ENCODE peak calls at places on chromosomes 1 and 21, in six cellular contexts. Q is upper lobe of left lung, D is HepG2, L is Panc1, C is GM23338, S is GM12878. K is an unnamed sample.

GRCh38 chr1:50610563-50610962 is 187.3 kb upstream of the DMRTA2 start:
- ATAC-seq in Q (no peak), D (no peak), L (no peak), C (peak), S (peak), K (no peak)

GRCh38 chr1:108615544-108615943 is 45.3 kb downstream of the HENMT1 start:
- ATAC-seq in Q (no peak), D (no peak), L (no peak), C (no peak), S (no peak), K (no peak)

GRCh38 chr21:35911412-35912191 is 148.7 kb downstream of the SETD4 start:
- ATAC-seq in Q (no peak), D (no peak), L (no peak), C (no peak), S (no peak), K (no peak)

GRCh38 chr1:160748182-160748876 is 9.3 kb downstream of the SLAMF7 start:
- ATAC-seq in Q (no peak), D (no peak), L (no peak), C (peak), S (no peak), K (no peak)

GRCh38 chr1:162566870-162567269 is 5.3 kb downstream of the UAP1 start:
- ATAC-seq in Q (no peak), D (no peak), L (no peak), C (no peak), S (no peak), K (no peak)

GRCh38 chr1:8211620-8212442 is 106.1 kb upstream of the SLC45A1 start:
- ATAC-seq in Q (peak), D (peak), L (peak), C (no peak), S (no peak), K (peak)

GRCh38 chr1:8847990-8848389 is 30.5 kb downstream of the ENO1 start:
- ATAC-seq in Q (no peak), D (peak), L (no peak), C (no peak), S (peak), K (no peak)

GRCh38 chr1:43651922-43652321 is 2.0 kb downstream of the KDM4A start:
- ATAC-seq in Q (no peak), D (no peak), L (no peak), C (no peak), S (no peak), K (no peak)

GRCh38 chr1:88851303-88852063 is 39.9 kb downstream of the GTF2B start:
- ATAC-seq in Q (no peak), D (no peak), L (peak), C (no peak), S (peak), K (no peak)

GRCh38 chr1:222644649-222645005 is 26.7 kb downstream of the MIA3 start:
- ATAC-seq in Q (no peak), D (peak), L (no peak), C (no peak), S (peak), K (no peak)

GRCh38 chr21:18759751-18760161 is 356.2 kb upstream of the TMPRSS15 start:
- ATAC-seq in Q (no peak), D (no peak), L (no peak), C (no peak), S (no peak), K (no peak)

GRCh38 chr21:42845296-42845965 is 33.9 kb downstream of the WDR4 start:
- ATAC-seq in Q (no peak), D (no peak), L (no peak), C (no peak), S (no peak), K (no peak)

GRCh38 chr1:201724760-201725105 is 104.2 kb upstream of the IPO9 start:
- ATAC-seq in Q (no peak), D (no peak), L (no peak), C (peak), S (no peak), K (no peak)

GRCh38 chr1:47228644-47229030 is 3.4 kb downstream of the TAL1 start:
- ATAC-seq in Q (no peak), D (no peak), L (no peak), C (no peak), S (no peak), K (peak)

GRCh38 chr1:186615332-186615731 is 64.9 kb downstream of the PTGS2 start:
- ATAC-seq in Q (no peak), D (no peak), L (no peak), C (no peak), S (no peak), K (no peak)

GRCh38 chr1:193754732-193755427 is 568.5 kb upstream of the B3GALT2 start:
- ATAC-seq in Q (no peak), D (no peak), L (no peak), C (peak), S (no peak), K (no peak)
- TF ChIP-seq CTCF in Q (peak), D (no peak), L (no peak), C (peak), S (no peak), K (no peak)

GRCh38 chr1:36846366-36846765 is 187.9 kb downstream of the GRIK3 start:
- ATAC-seq in Q (no peak), D (no peak), L (no peak), C (peak), S (no peak), K (no peak)
- TF ChIP-seq POLR2AphosphoS5 in Q (no peak), D (no peak), L (no peak), C (no peak), S (no peak), K (no peak)

GRCh38 chr1:84855947-84856660 is 36.9 kb downstream of the LPAR3 start:
- ATAC-seq in Q (no peak), D (no peak), L (no peak), C (no peak), S (no peak), K (no peak)

GRCh38 chr1:84851839-84852238 is 41.2 kb downstream of the LPAR3 start:
- ATAC-seq in Q (peak), D (no peak), L (peak), C (no peak), S (no peak), K (no peak)

GRCh38 chr1:84853743-84854721 is 39.0 kb downstream of the LPAR3 start:
- ATAC-seq in Q (peak), D (no peak), L (peak), C (no peak), S (peak), K (peak)

GRCh38 chr1:84856871-84857270 is 36.1 kb downstream of the LPAR3 start:
- ATAC-seq in Q (no peak), D (no peak), L (no peak), C (no peak), S (no peak), K (no peak)

DNA sequence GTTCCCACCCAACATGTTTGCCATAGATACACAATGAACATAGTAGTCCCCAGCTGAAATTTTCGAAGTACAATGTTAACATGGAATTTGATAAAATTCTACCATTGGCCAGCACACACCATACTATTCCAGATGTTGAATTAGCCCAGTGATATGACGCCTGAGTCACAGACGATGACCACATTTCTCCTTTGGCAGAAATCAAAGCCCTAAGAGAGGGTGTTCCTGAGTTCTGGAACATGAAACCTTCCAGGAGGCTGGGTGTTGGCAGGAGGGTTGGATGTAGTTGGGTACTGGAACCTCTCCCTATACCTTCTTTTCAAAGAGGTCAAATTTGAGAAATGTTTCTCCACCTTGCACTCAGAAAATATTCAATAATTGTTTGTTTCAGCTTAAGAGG is 37.8 kb downstream of the LPAR3 start:
- ATAC-seq in Q (peak), D (no peak), L (no peak), C (no peak), S (no peak), K (no peak)
- TF ChIP-seq CTCF in Q (no peak), D (no peak), L (no peak), C (no peak), S (no peak), K (no peak)

GRCh38 chr21:24204641-24205040 is 1402.6 kb downstream of the MRPL39 start:
- ATAC-seq in Q (no peak), D (no peak), L (no peak), C (no peak), S (no peak), K (no peak)

GRCh38 chr21:24205317-24205716 is 1402.0 kb downstream of the MRPL39 start:
- ATAC-seq in Q (no peak), D (no peak), L (no peak), C (no peak), S (no peak), K (no peak)

GRCh38 chr21:24210130-24210529 is 1397.2 kb downstream of the MRPL39 start:
- ATAC-seq in Q (no peak), D (no peak), L (no peak), C (no peak), S (no peak), K (no peak)

DNA sequence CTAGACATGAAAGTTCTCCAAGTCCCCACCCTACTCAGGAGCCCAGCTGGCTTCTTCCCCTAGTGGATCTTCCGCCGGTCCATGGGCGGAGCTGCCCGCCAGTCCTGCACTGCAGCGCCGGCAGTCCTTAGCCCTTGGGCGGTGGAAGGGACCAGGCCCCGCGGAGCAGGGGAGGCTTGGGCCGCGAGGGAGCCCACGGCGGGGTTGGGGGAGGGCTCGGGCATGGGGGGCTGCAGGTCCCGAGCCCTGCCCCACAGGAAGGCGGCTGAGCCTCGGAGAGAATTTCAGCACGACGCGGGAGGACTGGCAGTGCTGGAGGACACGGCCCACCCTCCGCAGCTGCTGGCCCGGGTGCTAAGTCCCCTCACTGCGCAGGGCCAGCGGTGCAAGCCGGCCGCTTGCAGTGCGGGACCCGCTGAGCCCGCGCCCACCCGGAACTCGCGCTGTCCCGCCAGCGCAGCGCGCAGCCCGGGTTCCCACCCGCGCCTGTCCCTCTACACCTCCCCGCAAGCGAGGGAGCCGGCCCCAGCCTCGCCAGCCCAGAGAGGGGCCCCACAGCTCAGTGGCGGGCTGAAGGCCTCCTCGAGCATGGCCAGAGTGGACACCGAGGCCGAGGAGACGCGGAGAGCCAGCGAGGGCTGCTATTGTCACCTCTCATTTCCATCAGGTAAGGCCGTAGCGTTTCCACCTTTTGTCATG is 1398.6 kb downstream of the MRPL39 start:
- ATAC-seq in Q (peak), D (no peak), L (no peak), C (no peak), S (no peak), K (peak)
- TF ChIP-seq POLR2AphosphoS5 in Q (no peak), D (no peak), L (no peak), C (no peak), S (no peak), K (no peak)

DNA sequence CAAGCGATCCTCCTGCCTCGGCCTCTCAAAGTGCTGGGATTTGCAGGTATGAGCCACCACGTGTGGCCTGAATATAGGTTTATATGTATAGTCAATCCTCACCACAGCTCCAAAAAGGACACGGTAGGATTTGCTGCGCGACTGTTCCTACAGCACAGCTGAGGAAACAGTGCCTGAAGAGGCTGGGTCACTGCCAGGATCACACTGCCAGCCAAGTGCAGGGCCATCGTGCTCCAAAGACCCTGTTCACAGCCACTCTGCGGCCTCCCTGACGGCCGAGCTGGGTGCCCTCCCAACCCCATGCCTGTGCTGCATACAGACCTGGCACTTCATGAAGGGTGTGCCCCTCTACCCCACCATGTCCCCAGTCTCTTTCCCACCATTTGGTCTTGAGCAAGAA is 71.4 kb downstream of the MRPL37 start:
- ATAC-seq in Q (no peak), D (no peak), L (no peak), C (no peak), S (no peak), K (no peak)
- TF ChIP-seq CTCF in Q (no peak), D (no peak), L (no peak), C (no peak), S (no peak), K (no peak)

DNA sequence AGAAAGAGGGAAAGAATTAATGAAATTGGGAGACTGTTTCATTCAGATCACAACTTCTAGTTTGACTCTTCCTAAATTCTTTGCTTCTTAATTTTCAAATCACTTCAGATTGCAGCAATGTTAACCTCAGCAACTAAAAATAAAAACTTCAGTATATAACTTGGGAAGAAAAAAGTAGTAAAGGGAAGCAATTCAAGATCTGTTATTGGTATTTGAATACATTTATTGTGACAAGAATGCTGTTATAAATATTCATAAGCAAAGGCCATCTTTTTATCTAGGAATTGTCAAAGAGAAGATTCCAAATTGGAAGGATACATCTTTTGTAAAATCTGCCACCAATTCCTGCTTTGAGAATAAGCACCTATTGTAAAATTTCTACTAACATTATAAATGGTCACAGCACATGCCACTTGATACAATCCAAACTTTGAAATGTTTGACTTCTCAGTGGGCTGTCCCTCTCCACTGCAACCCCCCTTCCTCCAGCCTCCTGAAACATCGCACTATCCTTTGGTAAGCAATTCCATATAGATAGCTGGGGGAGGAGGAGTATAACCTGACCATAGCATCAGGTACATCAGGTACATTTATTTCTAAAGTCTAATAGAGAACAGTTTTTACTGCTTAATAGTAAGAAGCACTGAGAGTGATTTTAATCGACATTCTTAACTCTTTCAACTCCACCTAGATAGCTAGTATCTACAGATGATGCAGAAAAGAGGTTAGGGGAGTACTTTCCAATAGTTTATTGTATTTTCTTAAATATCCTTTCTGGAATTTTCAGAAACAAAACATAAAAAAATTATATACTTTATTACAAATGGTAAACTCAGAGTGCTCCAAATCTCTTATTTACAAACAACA is 3.0 kb downstream of the JUN start:
- ATAC-seq in Q (no peak), D (no peak), L (no peak), C (no peak), S (no peak), K (no peak)
- TF ChIP-seq POLR2AphosphoS5 in Q (no peak), D (peak), L (peak), C (no peak), S (peak), K (peak)

DNA sequence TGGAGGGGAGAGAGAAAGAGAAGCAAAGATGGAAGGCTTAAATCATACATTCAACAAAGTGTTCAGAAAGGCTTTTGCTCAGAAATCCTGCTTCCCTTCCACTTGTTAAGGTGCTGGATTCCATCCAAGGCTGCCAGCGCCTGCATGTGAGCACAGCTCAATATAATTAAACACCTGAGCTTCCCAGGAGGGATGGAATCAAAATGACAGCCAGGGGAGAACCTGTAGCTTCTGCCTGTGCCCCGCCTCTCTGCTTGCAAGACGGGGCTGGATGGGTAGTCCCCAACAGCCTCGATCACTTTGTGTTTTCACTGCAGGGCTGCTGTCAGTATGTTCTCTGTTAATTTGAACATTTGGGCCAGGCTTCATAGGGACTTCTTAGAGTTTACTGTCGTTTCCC is 225.7 kb downstream of the KCNH1 start:
- ATAC-seq in Q (no peak), D (no peak), L (no peak), C (peak), S (no peak), K (no peak)
- TF ChIP-seq CTCF in Q (no peak), D (no peak), L (no peak), C (no peak), S (no peak), K (no peak)

GRCh38 chr1:184482113-184482512 is 95.3 kb downstream of the C1orf21 start:
- ATAC-seq in Q (peak), D (no peak), L (no peak), C (no peak), S (no peak), K (peak)
- TF ChIP-seq POLR2AphosphoS5 in Q (peak), D (no peak), L (no peak), C (no peak), S (no peak), K (no peak)

K was measured in gastroesophageal sphincter.